ENCODE peak calls at places on chromosomes 4 and X, in ten cellular contexts. T is heart left ventricle, N is fibroblast of lung, E is GM12878, L is NB4, R is Calu3, P is neural progenitor cell, K is HFFc6, C is GM10248, H is lower leg skin. I is an unnamed sample.

GRCh38 chr4:146398404-146398803 is 123.3 kb downstream of the SLC10A7 start:
- DNase-seq in T (no peak), N (no peak), E (no peak), L (no peak), R (no peak), P (no peak), K (no peak), C (no peak), H (no peak), I (no peak)

GRCh38 chr4:10983274-10983673 is 298.7 kb upstream of the CLNK start:
- DNase-seq in T (no peak), N (no peak), E (no peak), L (no peak), R (no peak), P (no peak), K (no peak), C (no peak), H (no peak), I (no peak)

GRCh38 chrX:317424-318067 is 1.1 kb downstream of the GTPBP6 start:
- DNase-seq in T (no peak), N (no peak), E (no peak), L (peak; percentile 15), R (no peak), P (no peak), K (no peak), C (peak; percentile 88), H (no peak), I (peak; percentile 4)

GRCh38 chrX:108036298-108036973 is 8.4 kb upstream of the VSIG1 start:
- DNase-seq in T (no peak), N (peak; percentile 63), E (no peak), L (peak; percentile 1), R (peak; percentile 44), P (no peak), K (peak; percentile 7), C (no peak), H (no peak), I (peak; percentile 40)

GRCh38 chrX:71992711-71993110 is 82.1 kb downstream of the NHSL2 start:
- DNase-seq in T (no peak), N (no peak), E (no peak), L (no peak), R (no peak), P (no peak), K (no peak), C (no peak), H (no peak), I (no peak)

GRCh38 chr4:34046580-34046979 is 2197.7 kb downstream of the ARAP2 start:
- DNase-seq in T (no peak), N (peak; percentile 52), E (no peak), L (peak; percentile 7), R (peak; percentile 0), P (no peak), K (peak; percentile 78), C (no peak), H (no peak), I (no peak)

GRCh38 chr4:23934915-23935314 is 45.1 kb upstream of the PPARGC1A start:
- DNase-seq in T (peak; percentile 76), N (peak; percentile 98), E (no peak), L (peak; percentile 66), R (peak; percentile 50), P (no peak), K (no peak), C (no peak), H (peak; percentile 91), I (peak; percentile 83)

GRCh38 chr4:168748807-168749206 is 252.0 kb downstream of the PALLD start:
- DNase-seq in T (no peak), N (no peak), E (no peak), L (no peak), R (no peak), P (no peak), K (no peak), C (no peak), H (no peak), I (no peak)

GRCh38 chr4:174702974-174703478 is 126.0 kb downstream of the GLRA3 start:
- DNase-seq in T (no peak), N (no peak), E (no peak), L (no peak), R (no peak), P (no peak), K (no peak), C (no peak), H (no peak), I (no peak)

GRCh38 chr4:69546121-69546520 is 50.4 kb upstream of the UGT2B4 start:
- DNase-seq in T (no peak), N (peak; percentile 6), E (no peak), L (peak; percentile 78), R (no peak), P (no peak), K (no peak), C (no peak), H (no peak), I (no peak)

GRCh38 chr4:677431-678293 is 3.3 kb downstream of the MYL5 start:
- DNase-seq in T (no peak), N (no peak), E (no peak), L (peak; percentile 59), R (peak; percentile 61), P (no peak), K (no peak), C (no peak), H (no peak), I (no peak)

GRCh38 chr4:74206088-74206826 is 48.3 kb downstream of the MTHFD2L start:
- DNase-seq in T (no peak), N (peak; percentile 42), E (peak; percentile 46), L (no peak), R (no peak), P (no peak), K (no peak), C (peak; percentile 30), H (no peak), I (no peak)

GRCh38 chr4:10054571-10055041 is 33.3 kb upstream of the SLC2A9 start:
- DNase-seq in T (no peak), N (no peak), E (no peak), L (no peak), R (no peak), P (no peak), K (no peak), C (no peak), H (no peak), I (no peak)

GRCh38 chrX:68997461-68997860 is 167.8 kb downstream of the PJA1 start:
- DNase-seq in T (no peak), N (no peak), E (no peak), L (no peak), R (no peak), P (no peak), K (no peak), C (no peak), H (no peak), I (no peak)

GRCh38 chr4:80875642-80876041 is 154.9 kb upstream of the BMP3 start:
- DNase-seq in T (no peak), N (no peak), E (peak; percentile 89), L (no peak), R (no peak), P (no peak), K (no peak), C (peak; percentile 48), H (no peak), I (no peak)

GRCh38 chr4:7654550-7655266 is 220.0 kb upstream of the PSAPL1 start:
- DNase-seq in T (no peak), N (no peak), E (no peak), L (no peak), R (no peak), P (no peak), K (no peak), C (no peak), H (no peak), I (no peak)

GRCh38 chrX:69117876-69118526 is 47.3 kb downstream of the PJA1 start:
- DNase-seq in T (no peak), N (no peak), E (no peak), L (no peak), R (no peak), P (no peak), K (no peak), C (no peak), H (no peak), I (no peak)

DNA sequence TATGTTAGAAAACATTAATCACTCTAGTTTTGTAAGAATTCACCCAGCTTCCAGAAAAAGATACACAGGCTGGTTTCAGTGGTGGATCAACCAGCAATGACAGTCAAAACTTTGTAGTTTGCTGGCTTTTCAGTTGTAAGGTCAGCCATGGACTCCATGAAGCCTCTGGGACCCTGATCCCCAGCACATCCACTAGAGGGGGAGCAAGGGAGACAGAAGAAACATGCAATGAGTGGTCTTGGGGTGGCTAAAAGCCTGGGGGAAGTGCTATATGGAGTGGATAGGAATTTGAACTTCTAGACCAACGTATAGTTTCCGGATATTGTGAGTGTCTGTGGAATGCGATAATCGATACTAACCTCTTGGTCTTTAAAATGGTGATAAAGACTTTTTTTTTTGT is 72.7 kb downstream of the AFF2 start:
- DNase-seq in T (no peak), N (no peak), E (no peak), L (peak; percentile 51), R (no peak), P (peak; percentile 50), K (no peak), C (no peak), H (no peak), I (no peak)
- TF ChIP-seq CTCF in T (no peak), N (no peak), E (no peak), L (no peak), R (no peak), P (peak; percentile 53), K (no peak), C (no peak), H (no peak), I (no peak)

GRCh38 chr4:102604222-102604940 is 103.2 kb downstream of the NFKB1 start:
- DNase-seq in T (no peak), N (no peak), E (no peak), L (no peak), R (no peak), P (no peak), K (no peak), C (no peak), H (no peak), I (no peak)
- TF ChIP-seq CTCF in T (no peak), N (no peak), E (peak; percentile 5), L (no peak), R (no peak), P (no peak), K (no peak), C (no peak), H (no peak), I (no peak)

DNA sequence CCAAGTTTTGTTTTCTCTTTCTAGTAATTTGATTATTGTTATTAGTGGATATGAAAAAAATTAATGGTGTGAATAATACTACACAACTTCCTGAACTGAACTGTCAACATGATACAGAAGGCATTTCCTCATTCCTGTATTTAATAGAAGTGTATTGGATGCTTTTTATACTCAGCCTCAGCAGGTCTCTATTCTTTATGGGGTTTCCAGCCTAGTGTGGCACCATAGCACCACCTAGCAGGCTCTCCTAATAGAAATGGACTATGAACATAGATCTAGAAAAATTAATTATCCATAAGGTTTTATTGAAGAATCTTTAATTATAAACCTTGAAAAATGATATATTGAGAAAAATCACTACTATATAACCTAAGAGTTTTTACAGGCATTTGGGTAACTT is 52.4 kb downstream of the GLRB start:
- DNase-seq in T (no peak), N (peak; percentile 63), E (no peak), L (no peak), R (peak; percentile 31), P (no peak), K (peak; percentile 43), C (no peak), H (no peak), I (no peak)
- TF ChIP-seq CTCF in T (peak; percentile 53), N (peak; percentile 63), E (no peak), L (no peak), R (no peak), P (peak; percentile 31), K (peak; percentile 74), C (no peak), H (no peak), I (peak; percentile 27)

GRCh38 chrX:57772637-57773036 is 92.6 kb upstream of the NLRP2B start:
- DNase-seq in T (no peak), N (no peak), E (no peak), L (peak; percentile 7), R (no peak), P (no peak), K (no peak), C (no peak), H (no peak), I (no peak)
- TF ChIP-seq CTCF in T (no peak), N (no peak), E (no peak), L (peak; percentile 8), R (no peak), P (no peak), K (no peak), C (no peak), H (no peak), I (no peak)

I was measured in AG04449.